ENCODE peak calls at places on chromosomes 6 and 20, in five cellular contexts. O is HepG2, N is GM12878, H is K562, I is GM12891. B is an unnamed sample.

GRCh38 chr6:143806282-143807102 is 36.6 kb upstream of the LTV1 start:
- DNase-seq in O (no peak), N (no peak), H (peak), I (no peak), B (no peak)

GRCh38 chr20:39066464-39066863 is 104.3 kb downstream of the DHX35 start:
- DNase-seq in O (peak), N (no peak), H (peak), I (no peak), B (no peak)

GRCh38 chr6:136012198-136012884 is 160.8 kb downstream of the PDE7B start:
- DNase-seq in O (no peak), N (no peak), H (no peak), I (no peak), B (no peak)

GRCh38 chr20:37282558-37282957 is 6.9 kb upstream of the MANBAL start:
- DNase-seq in O (no peak), N (no peak), H (peak), I (no peak), B (no peak)

GRCh38 chr6:68282646-68283045 is 352.4 kb upstream of the ADGRB3 start:
- DNase-seq in O (no peak), N (no peak), H (no peak), I (no peak), B (no peak)

GRCh38 chr20:9204979-9205378 is 136.1 kb downstream of the PLCB4 start:
- DNase-seq in O (no peak), N (no peak), H (no peak), I (no peak), B (no peak)

GRCh38 chr6:167858086-167858591 is 31.4 kb downstream of the AFDN start:
- DNase-seq in O (no peak), N (no peak), H (no peak), I (no peak), B (no peak)

GRCh38 chr6:43823879-43824740 is 54.1 kb downstream of the VEGFA start:
- DNase-seq in O (peak), N (no peak), H (peak), I (no peak), B (no peak)

GRCh38 chr6:36848658-36849441 is 9.6 kb upstream of the CPNE5 start:
- DNase-seq in O (peak), N (no peak), H (peak), I (no peak), B (no peak)

GRCh38 chr20:46558511-46558959 is 8.1 kb upstream of the OCSTAMP start:
- DNase-seq in O (peak), N (no peak), H (no peak), I (no peak), B (no peak)

GRCh38 chr6:142881771-142882170 is 63.2 kb downstream of the HIVEP2 start:
- DNase-seq in O (no peak), N (no peak), H (no peak), I (no peak), B (no peak)

GRCh38 chr6:142885182-142885867 is 59.7 kb downstream of the HIVEP2 start:
- DNase-seq in O (peak), N (peak), H (peak), I (no peak), B (no peak)

DNA sequence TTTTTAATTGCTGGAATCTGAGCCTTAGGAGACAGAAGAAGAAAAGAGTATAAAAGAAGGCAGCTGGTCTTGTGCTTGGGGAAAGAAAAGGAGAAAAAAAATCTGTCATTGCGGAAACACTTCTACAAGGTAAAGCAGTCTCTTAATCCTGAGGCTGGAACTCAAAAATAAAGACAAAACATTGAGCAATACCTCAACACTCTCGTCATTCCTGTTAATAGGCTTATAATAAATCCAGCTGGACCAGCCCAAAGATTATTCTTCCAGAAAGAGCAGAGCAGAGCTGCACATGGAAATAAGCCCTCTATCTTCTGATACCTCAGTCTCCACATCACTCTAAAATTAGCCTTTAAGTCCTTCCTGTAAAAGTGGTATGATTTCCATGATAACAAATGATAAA is 62.0 kb upstream of the HIVEP1 start:
- DNase-seq in O (no peak), N (no peak), H (no peak), I (no peak), B (no peak)
- TF ChIP-seq POLR2AphosphoS5 in O (no peak), N (no peak), H (no peak), I (no peak), B (no peak)

DNA sequence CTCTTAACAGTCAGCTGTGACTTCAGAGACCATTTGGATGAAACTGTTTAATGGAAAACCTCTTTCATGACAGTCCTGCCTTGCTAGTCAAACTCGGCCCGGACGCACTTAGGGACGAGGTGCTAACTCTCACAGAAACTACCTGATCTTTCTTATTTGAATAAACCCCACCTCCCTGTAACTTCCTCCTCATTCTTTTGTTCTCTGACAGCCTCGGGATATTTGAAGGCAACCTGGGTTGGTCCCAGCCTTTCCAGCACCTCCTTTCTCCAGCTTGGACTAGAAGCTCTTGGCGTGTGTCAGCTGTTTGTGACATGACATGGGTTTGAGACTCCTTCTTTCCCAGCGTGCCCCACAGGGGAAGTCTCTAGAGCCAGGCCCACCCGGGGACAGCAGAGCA is 175.3 kb upstream of the EXOC2 start:
- DNase-seq in O (no peak), N (no peak), H (no peak), I (no peak), B (no peak)
- TF ChIP-seq TAF1 in O (no peak), N (no peak), H (no peak), I (no peak), B (no peak)

GRCh38 chr20:42441196-42441861 is 748.4 kb downstream of the PTPRT start:
- DNase-seq in O (no peak), N (no peak), H (no peak), I (no peak), B (no peak)

GRCh38 chr20:42447270-42447669 is 742.4 kb downstream of the PTPRT start:
- DNase-seq in O (no peak), N (no peak), H (no peak), I (no peak), B (no peak)

GRCh38 chr20:42442728-42443127 is 747.0 kb downstream of the PTPRT start:
- DNase-seq in O (no peak), N (no peak), H (no peak), I (no peak), B (no peak)

GRCh38 chr20:42441862-42442196 is 747.9 kb downstream of the PTPRT start:
- DNase-seq in O (no peak), N (no peak), H (no peak), I (no peak), B (no peak)

GRCh38 chr20:42444799-42445198 is 744.9 kb downstream of the PTPRT start:
- DNase-seq in O (no peak), N (no peak), H (no peak), I (no peak), B (no peak)
- TF ChIP-seq POLR2AphosphoS5 in O (no peak), N (no peak), H (no peak), I (no peak), B (no peak)

GRCh38 chr6:46642928-46643751 is 9.5 kb downstream of the CYP39A1 start:
- DNase-seq in O (no peak), N (no peak), H (no peak), I (no peak), B (no peak)
- TF ChIP-seq TAF1 in O (no peak), N (no peak), H (no peak), I (no peak), B (no peak)

B was measured in GM12892.